ENCODE peak calls at places on chromosomes 16 and 17, in four cellular contexts. C is mesothelial cell of epicardium, J is heart right ventricle, I is GM23338. A is an unnamed sample.
A peak's percentile ranks its signal among the peaks of the same experiment; 100 is the strongest.

GRCh38 chr16:53504161-53504663 is 1.2 kb upstream of the AKTIP start:
- DNase-seq in C (no peak), J (peak; percentile 69), I (peak; percentile 7), A (no peak)

GRCh38 chr17:33667671-33668070 is 374.6 kb upstream of the ASIC2 start:
- DNase-seq in C (no peak), J (peak; percentile 47), I (no peak), A (no peak)

GRCh38 chr17:81364278-81365147 is 30.7 kb upstream of the BAHCC1 start:
- DNase-seq in C (no peak), J (no peak), I (peak; percentile 34), A (no peak)

GRCh38 chr17:71184716-71185115 is 936.1 kb upstream of the SOX9 start:
- DNase-seq in C (no peak), J (peak; percentile 15), I (no peak), A (no peak)

GRCh38 chr16:47921535-47921934 is 234.3 kb downstream of the ABCC12 start:
- DNase-seq in C (no peak), J (no peak), I (no peak), A (no peak)

GRCh38 chr17:76536511-76537287 is 810 bp downstream of the CYGB start:
- DNase-seq in C (no peak), J (no peak), I (peak; percentile 32), A (no peak)

GRCh38 chr16:88017551-88018101 is 66.4 kb downstream of the BANP start:
- DNase-seq in C (no peak), J (no peak), I (no peak), A (no peak)

GRCh38 chr17:57987582-57988300 is at the start of gene VEZF1:
- DNase-seq in C (peak; percentile 81), J (peak; percentile 79), I (peak; percentile 82), A (no peak)

GRCh38 chr16:14219983-14220382 is 148.9 kb downstream of the MRTFB start:
- DNase-seq in C (no peak), J (no peak), I (peak; percentile 34), A (no peak)

GRCh38 chr17:42428141-42428944 is 5.3 kb upstream of the CAVIN1 start:
- DNase-seq in C (no peak), J (peak; percentile 54), I (peak; percentile 94), A (no peak)

GRCh38 chr17:19730829-19731228 is 14.4 kb upstream of the SLC47A2 start:
- DNase-seq in C (no peak), J (no peak), I (no peak), A (no peak)

GRCh38 chr17:35514561-35514960 is 22.9 kb downstream of the SLFN12L start:
- DNase-seq in C (no peak), J (no peak), I (no peak), A (no peak)

GRCh38 chr17:50615818-50616217 is 18.9 kb upstream of the ABCC3 start:
- DNase-seq in C (no peak), J (no peak), I (no peak), A (no peak)

GRCh38 chr17:7261377-7262191 is 694 bp downstream of the CLDN7 start:
- DNase-seq in C (peak; percentile 43), J (no peak), I (peak; percentile 20), A (peak; percentile 40)

GRCh38 chr16:79651363-79651762 is 50.8 kb upstream of the MAF start:
- DNase-seq in C (no peak), J (peak; percentile 17), I (no peak), A (no peak)

GRCh38 chr16:21647562-21648164 is 4.7 kb downstream of the IGSF6 start:
- DNase-seq in C (no peak), J (no peak), I (no peak), A (no peak)

GRCh38 chr16:53924311-53924860 is 220.4 kb downstream of the FTO start:
- DNase-seq in C (no peak), J (no peak), I (no peak), A (no peak)

GRCh38 chr16:10181196-10182162 is 749 bp downstream of the GRIN2A start:
- DNase-seq in C (peak; percentile 89), J (peak; percentile 45), I (peak; percentile 88), A (peak; percentile 59)

GRCh38 chr17:77058016-77058415 is 82.8 kb upstream of the SEC14L1 start:
- DNase-seq in C (no peak), J (no peak), I (no peak), A (no peak)

GRCh38 chr16:49693445-49693844 is 162.5 kb downstream of the ZNF423 start:
- DNase-seq in C (no peak), J (no peak), I (no peak), A (no peak)

GRCh38 chr16:49687603-49688002 is 168.3 kb downstream of the ZNF423 start:
- DNase-seq in C (no peak), J (no peak), I (no peak), A (no peak)

GRCh38 chr16:49690778-49691177 is 165.1 kb downstream of the ZNF423 start:
- DNase-seq in C (no peak), J (no peak), I (no peak), A (no peak)

GRCh38 chr16:49684731-49685130 is 171.2 kb downstream of the ZNF423 start:
- DNase-seq in C (no peak), J (no peak), I (no peak), A (no peak)

DNA sequence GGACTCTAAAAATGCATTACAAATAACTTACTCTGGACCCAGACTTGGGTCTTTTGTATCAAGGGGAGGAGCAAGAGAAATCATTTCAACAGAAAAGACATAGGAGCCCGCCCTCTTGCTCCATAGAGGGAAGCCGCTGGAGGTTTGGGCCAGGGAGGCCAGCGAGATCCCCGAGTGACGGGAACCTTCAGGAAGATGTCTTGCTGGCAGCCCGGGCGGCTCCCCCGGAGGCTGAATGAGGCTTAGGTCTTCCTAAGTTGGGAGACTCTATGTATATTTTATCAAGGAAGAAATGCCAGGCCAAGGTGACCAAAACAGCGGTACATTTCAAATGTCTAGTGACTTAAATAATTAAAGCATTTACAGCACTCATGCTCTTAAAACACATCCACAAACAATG is 167.6 kb downstream of the ZNF423 start:
- DNase-seq in C (no peak), J (no peak), I (peak; percentile 67), A (no peak)
- TF ChIP-seq CTCF in C (no peak), J (no peak), I (peak; percentile 43), A (no peak)

DNA sequence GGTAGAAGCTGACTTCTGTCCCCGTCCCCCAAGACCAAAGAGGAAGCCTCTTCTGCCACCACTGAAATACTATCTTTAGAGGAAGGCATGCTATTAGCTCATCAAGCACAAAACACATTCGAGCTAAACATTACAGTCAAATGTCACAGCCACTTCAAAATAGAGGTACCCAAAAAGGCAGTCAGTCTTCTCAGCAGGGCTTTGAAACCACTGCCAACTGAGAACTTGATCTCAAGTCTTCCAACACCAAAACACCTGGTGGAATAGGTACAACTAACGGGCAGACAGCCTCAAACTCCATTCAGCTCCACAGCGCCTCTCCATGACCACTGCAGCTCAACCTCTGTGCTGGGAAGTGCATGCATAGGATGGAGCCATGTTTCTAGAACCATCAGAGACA is 36.0 kb downstream of the ZFHX3 start:
- DNase-seq in C (no peak), J (no peak), I (no peak), A (no peak)
- TF ChIP-seq CTCF in C (no peak), J (no peak), I (peak; percentile 14), A (no peak)

DNA sequence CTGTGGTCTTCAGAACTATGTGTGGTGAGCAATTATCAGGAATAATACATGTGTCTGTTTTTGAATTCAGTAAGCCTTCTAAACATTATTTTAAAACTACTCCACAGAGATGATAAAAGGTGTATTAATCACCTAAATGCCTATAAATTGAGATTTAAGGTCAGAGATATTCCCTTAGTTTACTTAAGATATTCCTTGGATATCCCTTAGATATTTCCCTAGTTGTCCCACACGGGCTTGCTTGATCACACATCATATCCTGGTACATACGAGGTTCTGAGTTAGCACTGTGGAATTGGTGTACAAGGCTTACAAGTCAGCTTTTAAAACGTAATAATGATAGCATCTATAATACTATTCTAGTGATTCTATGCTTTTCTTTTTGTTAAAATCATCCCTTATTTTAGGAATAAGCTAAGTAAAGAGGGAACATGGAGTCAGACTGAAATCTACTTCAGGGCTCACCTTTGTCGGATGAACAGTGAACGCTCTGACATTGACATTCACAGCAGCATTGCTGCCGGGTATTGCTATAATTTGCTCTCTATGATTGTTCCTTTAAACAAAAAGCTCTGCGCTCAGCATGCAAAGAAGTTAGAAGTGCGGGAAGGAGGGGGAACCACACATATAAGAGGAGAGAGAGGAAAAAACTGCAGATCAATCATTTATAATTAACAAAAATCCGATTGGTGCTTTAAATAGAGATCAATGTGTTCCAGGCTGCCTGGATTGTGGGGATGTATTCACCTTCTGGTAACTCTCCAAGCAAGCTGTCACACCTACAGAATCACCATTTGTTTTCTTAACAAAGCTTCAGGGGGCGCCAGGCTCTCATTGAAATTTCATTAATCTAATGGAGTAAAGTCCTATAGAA is 136.5 kb downstream of the SKAP1 start:
- DNase-seq in C (no peak), J (no peak), I (peak; percentile 41), A (no peak)
- TF ChIP-seq CTCF in C (no peak), J (no peak), I (peak; percentile 23), A (no peak)

DNA sequence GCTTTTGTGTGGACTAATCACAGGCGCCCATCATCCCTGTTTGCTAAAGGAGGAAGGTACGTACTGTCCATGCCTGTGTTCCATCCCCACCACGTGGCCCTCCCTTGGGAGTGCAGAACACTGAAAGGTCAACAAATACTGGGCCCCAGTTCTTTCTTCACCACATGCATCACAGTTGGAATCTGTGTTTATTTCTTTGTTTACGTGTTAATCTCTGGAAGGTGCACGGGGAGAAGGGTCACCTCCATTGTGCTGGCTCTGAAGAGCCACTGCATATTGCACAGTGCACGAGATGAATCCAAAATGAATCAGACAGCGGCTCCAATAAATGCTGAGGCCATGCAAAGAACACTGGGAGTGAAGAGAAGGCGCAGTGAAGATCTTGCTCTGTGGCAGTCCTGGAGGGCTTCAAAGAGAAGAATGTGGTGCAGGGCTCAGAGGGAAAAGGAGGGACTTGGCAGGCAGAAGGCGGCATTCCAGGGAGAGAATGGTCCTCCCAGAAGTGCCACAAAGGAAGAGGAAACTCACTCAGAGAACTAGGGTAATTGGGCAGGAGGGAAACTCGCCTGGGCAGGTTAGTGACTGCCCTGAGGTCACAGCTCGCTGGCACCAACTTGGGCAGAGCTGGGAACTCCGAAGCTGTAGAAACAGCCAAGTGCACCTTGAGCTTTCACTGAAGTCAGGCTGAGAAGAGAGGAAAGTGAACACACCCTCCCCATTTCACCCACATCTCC is 3.7 kb downstream of the RPH3AL start:
- DNase-seq in C (no peak), J (no peak), I (no peak), A (no peak)
- TF ChIP-seq CTCF in C (no peak), J (no peak), I (no peak), A (no peak)

DNA sequence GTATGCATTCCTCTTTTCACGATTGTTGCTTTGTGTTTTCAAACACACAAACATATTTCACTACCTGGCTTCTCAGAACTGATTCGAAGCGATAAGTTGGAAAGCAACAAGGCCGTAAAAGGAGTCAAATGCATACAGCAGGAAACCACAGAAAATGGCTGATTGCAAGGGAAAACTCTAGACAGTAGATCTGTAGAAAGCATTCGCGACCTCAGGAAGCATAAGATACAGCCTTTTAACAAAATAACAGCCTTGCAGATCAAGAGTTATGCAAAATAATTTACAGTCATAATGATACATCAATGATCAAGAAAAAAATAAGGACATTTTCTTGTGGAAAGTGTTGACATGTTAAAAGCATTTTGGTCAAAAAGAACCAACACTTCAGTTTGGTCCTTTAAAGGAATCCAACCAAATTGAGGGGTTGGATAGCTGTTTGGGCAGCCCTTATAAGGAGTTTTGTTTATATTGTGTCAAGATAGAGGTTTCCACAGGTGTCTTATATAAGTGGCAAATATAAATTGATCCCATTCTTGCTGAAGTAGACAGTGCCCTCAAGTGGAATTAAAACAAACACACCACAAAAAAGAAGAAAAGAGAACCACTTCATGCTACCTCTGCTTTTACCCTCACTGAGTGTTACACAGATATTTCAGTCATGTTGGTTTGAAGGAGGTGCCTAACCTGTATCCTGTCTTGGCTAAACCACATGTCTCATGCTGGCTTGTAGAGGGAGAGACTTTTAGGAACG is 5.5 kb downstream of the CYLD start:
- DNase-seq in C (no peak), J (no peak), I (peak; percentile 33), A (no peak)
- TF ChIP-seq CTCF in C (no peak), J (no peak), I (peak; percentile 42), A (no peak)

GRCh38 chr16:84247844-84248243 is 8.0 kb upstream of the KCNG4 start:
- DNase-seq in C (no peak), J (no peak), I (no peak), A (no peak)
- TF ChIP-seq CTCF in C (no peak), J (no peak), I (no peak), A (no peak)